ENCODE peak calls at places on chromosomes 6 and 20, in ten cellular contexts. D is dorsolateral prefrontal cortex, R is psoas muscle, B is esophagus squamous epithelium, Y is GM10248, M is cardiac muscle cell, O is uterus, K is tibial artery, X is sigmoid colon, Q is HFFc6. I is an unnamed sample.

GRCh38 chr6:11042750-11043551 is 1.2 kb downstream of the ELOVL2 start:
- DNase-seq in K (no peak), B (no peak), Q (no peak), Y (no peak), M (peak; percentile 55), O (no peak), R (no peak), X (no peak), D (no peak), I (no peak)

GRCh38 chr6:9159051-9159450 is 723.7 kb upstream of the SLC35B3 start:
- DNase-seq in X (no peak), B (no peak), M (no peak), R (no peak), Y (no peak), Q (no peak), O (no peak), D (no peak), K (no peak), I (no peak)

GRCh38 chr6:141107562-141108160 is 1025.1 kb upstream of the GJE1 start:
- DNase-seq in K (no peak), X (no peak), B (no peak), Y (no peak), R (no peak), M (peak; percentile 14), D (no peak), Q (peak; percentile 62), O (no peak), I (no peak)

GRCh38 chr6:30006170-30007131 is 54.6 kb upstream of the POLR1H start:
- DNase-seq in K (peak; percentile 79), O (peak; percentile 61), D (no peak), B (no peak), Q (no peak), R (peak; percentile 58), X (peak; percentile 72), Y (peak; percentile 25), M (peak; percentile 5), I (no peak)

GRCh38 chr20:17281478-17281877 is 54.6 kb downstream of the PCSK2 start:
- DNase-seq in Y (no peak), M (no peak), X (no peak), R (no peak), D (no peak), O (no peak), K (no peak), Q (no peak), B (no peak), I (no peak)

GRCh38 chr6:138975815-138976214 is 12.2 kb downstream of the REPS1 start:
- DNase-seq in D (no peak), X (no peak), Q (no peak), B (no peak), Y (no peak), O (no peak), M (no peak), K (no peak), R (no peak), I (no peak)

GRCh38 chr20:2533118-2533517 is 3.3 kb upstream of the TMC2 start:
- DNase-seq in D (no peak), M (no peak), Y (no peak), R (no peak), B (no peak), K (no peak), Q (no peak), X (no peak), O (no peak), I (no peak)

GRCh38 chr6:5030596-5031136 is 26.8 kb upstream of the RPP40 start:
- DNase-seq in Y (peak; percentile 80), M (peak; percentile 91), K (peak; percentile 87), B (peak; percentile 13), O (peak; percentile 80), Q (peak; percentile 77), X (peak; percentile 89), R (peak; percentile 84), D (peak; percentile 79), I (peak; percentile 66)

GRCh38 chr6:87698618-87699017 is 3.4 kb downstream of the AKIRIN2 start:
- DNase-seq in K (no peak), M (no peak), O (no peak), B (no peak), D (no peak), Q (no peak), Y (no peak), R (no peak), X (no peak), I (no peak)

GRCh38 chr20:10985536-10985935 is 311.7 kb upstream of the JAG1 start:
- DNase-seq in K (no peak), R (no peak), B (no peak), X (no peak), M (peak; percentile 65), O (no peak), D (no peak), Q (no peak), Y (no peak), I (no peak)

GRCh38 chr20:19021406-19022117 is 190.9 kb upstream of the SLC24A3 start:
- DNase-seq in D (no peak), X (no peak), M (no peak), Y (no peak), Q (no peak), R (no peak), O (no peak), K (no peak), B (no peak), I (no peak)

GRCh38 chr20:19022791-19023448 is 189.5 kb upstream of the SLC24A3 start:
- DNase-seq in O (no peak), B (no peak), X (no peak), M (no peak), K (no peak), D (no peak), R (no peak), Q (no peak), Y (no peak), I (no peak)

GRCh38 chr20:19017104-19017690 is 195.2 kb upstream of the SLC24A3 start:
- DNase-seq in O (no peak), D (no peak), Y (no peak), Q (no peak), B (no peak), X (no peak), M (no peak), R (no peak), K (no peak), I (no peak)

GRCh38 chr20:19022118-19022575 is 190.3 kb upstream of the SLC24A3 start:
- DNase-seq in K (no peak), B (no peak), D (no peak), O (no peak), X (no peak), Q (no peak), Y (no peak), M (no peak), R (no peak), I (no peak)

GRCh38 chr20:19019734-19020364 is 192.6 kb upstream of the SLC24A3 start:
- DNase-seq in B (no peak), M (no peak), K (no peak), Y (no peak), D (no peak), Q (no peak), O (no peak), R (no peak), X (no peak), I (no peak)
- TF ChIP-seq CTCF in B (no peak), M (no peak), K (no peak), Y (no peak), D (no peak), Q (no peak), O (no peak), R (no peak), X (no peak), I (peak; percentile 16)

GRCh38 chr20:19251506-19251905 is 39.1 kb downstream of the SLC24A3 start:
- DNase-seq in Q (no peak), Y (no peak), K (no peak), X (no peak), D (no peak), R (no peak), M (no peak), B (no peak), O (no peak), I (no peak)
- TF ChIP-seq CTCF in Q (no peak), Y (no peak), K (no peak), X (no peak), D (no peak), R (no peak), M (no peak), B (no peak), O (no peak), I (no peak)

GRCh38 chr20:13009682-13010406 is 1.1 kb downstream of the SPTLC3 start:
- DNase-seq in B (no peak), M (peak; percentile 97), Y (peak; percentile 36), Q (peak; percentile 1), R (no peak), X (peak; percentile 65), K (no peak), D (peak; percentile 11), O (peak; percentile 17), I (no peak)

GRCh38 chr20:13012886-13013285 is 4.1 kb downstream of the SPTLC3 start:
- DNase-seq in D (no peak), Q (no peak), O (no peak), K (no peak), Y (no peak), R (no peak), X (no peak), M (peak; percentile 36), B (no peak), I (no peak)

GRCh38 chr20:13007596-13007995 is 1.2 kb upstream of the SPTLC3 start:
- DNase-seq in M (no peak), X (no peak), K (no peak), O (no peak), B (no peak), Y (no peak), R (no peak), Q (no peak), D (no peak), I (no peak)

GRCh38 chr20:13006825-13007224 is 1.9 kb upstream of the SPTLC3 start:
- DNase-seq in B (no peak), R (no peak), O (no peak), M (peak; percentile 24), D (no peak), K (no peak), Q (no peak), X (no peak), Y (no peak), I (no peak)

GRCh38 chr20:13008761-13009681 is at the start of gene SPTLC3:
- DNase-seq in Q (no peak), D (peak; percentile 15), Y (no peak), M (peak; percentile 51), R (no peak), B (no peak), X (peak; percentile 73), K (peak; percentile 71), O (peak; percentile 21), I (peak; percentile 18)
- TF ChIP-seq CTCF in Q (no peak), D (no peak), Y (no peak), M (peak; percentile 13), R (no peak), B (no peak), X (no peak), K (no peak), O (no peak), I (peak; percentile 7)

GRCh38 chr6:110387986-110388385 is 27.4 kb downstream of the DDO start:
- DNase-seq in R (no peak), K (no peak), M (no peak), Y (no peak), X (no peak), D (no peak), Q (no peak), O (no peak), B (no peak), I (no peak)
- TF ChIP-seq CTCF in R (no peak), K (no peak), M (no peak), Y (no peak), X (no peak), D (no peak), Q (no peak), O (no peak), B (no peak), I (no peak)